ENCODE peak calls at places on chromosomes 3 and 15, in ten cellular contexts. I, H, Z, Q, S, O, R, Y, E and N are unnamed samples. For H3K4me1 and H3K36me3, the result is how much of the 10 kb centered on the place peaks cover.

GRCh38 chr3:31406901-31407300 is 125.8 kb upstream of the STT3B start:
- DNase-seq in Z (no peak), H (no peak), Q (no peak), S (no peak), Y (no peak), R (no peak), I (no peak), E (no peak), O (no peak), N (no peak)

GRCh38 chr15:101035611-101036010 is 116.5 kb downstream of the LRRK1 start:
- DNase-seq in Z (no peak), R (no peak), E (no peak), Y (no peak), Q (no peak), S (no peak), O (no peak), H (no peak), I (no peak), N (no peak)

GRCh38 chr3:47781326-47781684 is 388 bp downstream of the SMARCC1 start:
- DNase-seq in Z (peak), E (peak), R (peak), Y (peak), O (peak), H (peak), I (peak), Q (no peak), S (peak), N (peak)

GRCh38 chr3:102074951-102075350 is 225.6 kb downstream of the NFKBIZ start:
- DNase-seq in H (no peak), Q (no peak), Z (no peak), S (no peak), O (no peak), I (no peak), Y (no peak), R (no peak), E (no peak), N (no peak)

GRCh38 chr3:151320131-151320530 is 3.5 kb upstream of the GPR87 start:
- DNase-seq in Y (no peak), I (no peak), O (no peak), Z (no peak), R (no peak), Q (no peak), H (no peak), E (no peak), S (no peak), N (no peak)

GRCh38 chr3:189862385-189863023 is 231.3 kb downstream of the TP63 start:
- DNase-seq in E (no peak), S (no peak), Y (no peak), O (no peak), R (no peak), H (no peak), Q (no peak), Z (no peak), I (no peak), N (no peak)

GRCh38 chr3:196868297-196868661 is 559 bp downstream of the SENP5 start:
- DNase-seq in E (peak), Q (peak), Y (peak), S (peak), H (peak), Z (peak), R (no peak), O (peak), I (no peak), N (no peak)

GRCh38 chr3:65924762-65925161 is 114.0 kb downstream of the MAGI1 start:
- DNase-seq in H (no peak), Y (no peak), Q (no peak), O (no peak), E (no peak), S (no peak), I (no peak), Z (no peak), R (no peak), N (no peak)

GRCh38 chr15:98034731-98035130 is 74.2 kb downstream of the ARRDC4 start:
- DNase-seq in Q (no peak), O (no peak), Z (no peak), R (no peak), H (no peak), I (no peak), S (no peak), Y (no peak), E (no peak), N (no peak)

GRCh38 chr3:182596673-182597410 is 196.5 kb upstream of the ATP11B start:
- DNase-seq in Z (no peak), E (no peak), I (no peak), Y (no peak), R (no peak), O (no peak), H (no peak), Q (no peak), S (no peak), N (no peak)

GRCh38 chr3:177237206-177237605 is 39.9 kb upstream of the TBL1XR1 start:
- DNase-seq in Q (peak), I (no peak), S (peak), E (peak), Y (no peak), H (no peak), Z (no peak), O (no peak), R (no peak), N (no peak)

GRCh38 chr3:195900426-195901355 is 7.7 kb downstream of the TNK2 start:
- DNase-seq in Y (peak), Q (peak), R (peak), O (peak), Z (peak), H (no peak), I (no peak), E (peak), S (no peak), N (no peak)

GRCh38 chr3:47421741-47422649 is 41.2 kb downstream of the PTPN23 start:
- DNase-seq in Q (no peak), E (peak), O (peak), R (peak), S (peak), I (no peak), Z (peak), H (no peak), Y (no peak), N (no peak)

GRCh38 chr3:45381168-45381852 is 7.1 kb upstream of the LARS2 start:
- DNase-seq in Q (no peak), Z (peak), R (no peak), I (no peak), O (no peak), E (no peak), S (peak), H (no peak), Y (no peak), N (no peak)

GRCh38 chr3:169607909-169608308 is 55.6 kb downstream of the MECOM start:
- DNase-seq in Z (no peak), Y (no peak), R (no peak), O (no peak), I (no peak), S (no peak), Q (no peak), E (no peak), H (no peak), N (no peak)

GRCh38 chr3:134348524-134348923 is 25.7 kb downstream of the AMOTL2 start:
- DNase-seq in E (no peak), S (no peak), Y (no peak), Z (no peak), O (peak), R (peak), I (no peak), H (no peak), Q (peak), N (no peak)

GRCh38 chr3:1609416-1609815 is 489.2 kb upstream of the CNTN4 start:
- DNase-seq in I (no peak), Q (no peak), O (no peak), Z (no peak), Y (no peak), E (no peak), R (no peak), H (no peak), S (no peak), N (no peak)

GRCh38 chr3:31179768-31180167 is 285.3 kb upstream of the GADL1 start:
- DNase-seq in R (no peak), O (no peak), Q (no peak), I (no peak), Z (no peak), E (no peak), H (no peak), Y (no peak), S (no peak), N (no peak)

GRCh38 chr3:43346990-43347749 is 60.8 kb downstream of the SNRK start:
- DNase-seq in Q (peak), Z (no peak), O (no peak), S (peak), Y (no peak), R (no peak), E (peak), I (no peak), H (peak), N (peak)

GRCh38 chr15:58639992-58640391 is 109.5 kb downstream of the ADAM10 start:
- DNase-seq in O (no peak), Z (no peak), H (no peak), I (no peak), S (no peak), R (no peak), Y (no peak), E (no peak), Q (no peak), N (no peak)

GRCh38 chr3:173553635-173554280 is 156.2 kb downstream of the NLGN1 start:
- DNase-seq in S (peak), E (no peak), Q (peak), O (no peak), H (no peak), I (no peak), R (no peak), Y (peak), Z (peak), N (no peak)

GRCh38 chr3:123870033-123870432 is 14.1 kb downstream of the MYLK start:
- DNase-seq in Z (no peak), H (no peak), R (no peak), I (no peak), Y (no peak), Q (peak), S (no peak), E (no peak), O (peak), N (no peak)

GRCh38 chr3:112984485-112984884 is 6.3 kb upstream of the GTPBP8 start:
- DNase-seq in S (peak), R (no peak), I (no peak), Q (peak), Y (no peak), O (no peak), Z (no peak), E (peak), H (peak), N (peak)

GRCh38 chr3:120928991-120929390 is 21.0 kb downstream of the STXBP5L start:
- DNase-seq in E (no peak), I (no peak), H (no peak), S (no peak), R (no peak), O (no peak), Y (no peak), Q (peak), Z (no peak), N (no peak)

GRCh38 chr3:134197681-134198261 is 52.9 kb downstream of the RYK start:
- DNase-seq in Q (peak), O (no peak), R (no peak), S (peak), Z (peak), I (no peak), H (peak), Y (peak), E (no peak), N (peak)

GRCh38 chr15:50127255-50127777 is 8.3 kb upstream of the ATP8B4 start:
- DNase-seq in R (no peak), S (no peak), E (no peak), Y (no peak), H (no peak), Q (no peak), O (no peak), I (no peak), Z (no peak), N (no peak)

GRCh38 chr3:153967260-153967659 is 153.9 kb upstream of the ARHGEF26 start:
- DNase-seq in R (no peak), I (no peak), Y (no peak), O (no peak), S (no peak), H (no peak), Q (no peak), Z (no peak), E (no peak), N (no peak)

GRCh38 chr3:184737063-184737462 is 25.2 kb upstream of the MAGEF1 start:
- DNase-seq in S (no peak), Q (no peak), Z (no peak), R (no peak), E (peak), Y (no peak), O (no peak), I (no peak), H (no peak), N (no peak)

GRCh38 chr3:13566462-13566748 is 17.5 kb downstream of the FBLN2 start:
- DNase-seq in S (no peak), O (no peak), I (no peak), Q (no peak), H (no peak), R (peak), E (no peak), Y (no peak), Z (no peak), N (no peak)

GRCh38 chr3:13563911-13564310 is 15.0 kb downstream of the FBLN2 start:
- DNase-seq in E (no peak), Y (no peak), H (no peak), Z (no peak), Q (no peak), O (no peak), S (no peak), R (peak), I (no peak), N (no peak)

GRCh38 chr3:13565581-13566461 is 16.9 kb downstream of the FBLN2 start:
- DNase-seq in Y (no peak), H (no peak), S (no peak), R (peak), E (no peak), O (no peak), I (no peak), Z (no peak), Q (no peak), N (no peak)

GRCh38 chr3:13563321-13563720 is 14.4 kb downstream of the FBLN2 start:
- DNase-seq in H (no peak), O (no peak), R (peak), I (no peak), E (no peak), Q (no peak), Z (no peak), S (no peak), Y (no peak), N (no peak)

DNA sequence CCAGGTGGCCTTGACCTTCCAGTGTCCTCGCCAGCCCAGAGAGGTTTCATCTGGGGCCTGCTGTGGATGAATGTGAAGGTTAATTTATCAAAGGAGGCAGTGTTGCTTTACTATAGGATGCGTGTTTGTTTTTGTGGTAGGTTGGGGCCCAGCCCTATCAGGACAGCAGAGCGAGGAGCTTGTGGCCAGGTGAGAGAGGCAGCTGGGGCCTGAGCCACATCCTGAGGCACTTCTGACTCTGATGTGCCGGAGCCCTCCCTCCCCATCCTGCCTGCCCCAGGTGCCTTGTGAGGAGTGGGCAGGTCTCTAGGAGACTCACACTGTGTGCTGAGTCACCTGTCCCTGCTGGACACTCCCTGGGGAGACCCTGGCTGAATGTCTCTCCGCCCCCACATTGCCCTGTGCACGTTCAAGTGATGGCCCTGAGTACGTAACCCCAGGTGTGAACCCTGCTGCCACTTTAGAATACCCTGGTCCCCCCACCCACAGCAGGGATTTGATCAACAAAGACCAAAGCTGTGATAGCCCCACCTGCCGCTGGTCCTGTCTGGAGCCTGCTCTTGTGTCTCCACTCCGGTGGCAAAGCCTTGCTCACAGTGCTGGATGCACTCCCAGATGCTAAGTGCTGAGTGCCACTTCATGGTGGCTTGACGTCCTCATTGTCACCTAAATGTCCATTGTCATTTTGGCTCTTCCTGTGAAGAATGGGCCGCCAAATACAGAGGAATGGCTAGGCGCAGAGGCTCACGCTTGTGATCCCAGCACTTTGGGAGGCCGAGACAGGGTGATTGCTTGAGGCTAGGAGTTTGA is 16.0 kb downstream of the FBLN2 start:
- DNase-seq in H (no peak), S (no peak), Q (no peak), Y (no peak), O (no peak), R (peak), Z (peak), E (no peak), I (no peak), N (no peak)
- H3K4me1 ChIP-seq in H (under half), S (under half), Q (under half), Y (under half), O (under half), R (under half), Z (half or more), E (under half), I (under half), N (under half)

DNA sequence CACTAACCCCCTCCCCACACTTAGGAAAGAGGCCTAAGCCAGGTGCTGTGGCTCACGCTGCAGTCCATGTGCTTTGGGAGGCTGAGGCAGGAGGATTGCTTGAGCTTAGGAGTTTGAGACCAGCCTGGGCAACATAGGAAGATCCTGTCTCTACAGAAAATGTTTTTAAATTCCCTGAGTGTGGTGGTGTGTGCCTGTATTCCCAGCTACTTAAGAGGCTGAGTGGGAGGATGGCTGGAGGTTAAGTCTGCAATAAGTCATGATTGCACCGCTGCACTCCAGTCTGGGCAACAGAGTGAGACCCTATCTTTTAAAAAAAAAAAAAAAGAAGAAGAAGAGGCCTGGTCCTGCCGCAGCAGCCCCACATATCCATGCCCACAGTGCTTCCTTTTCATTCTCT is 27.7 kb upstream of the CLK3 start:
- DNase-seq in I (no peak), Q (no peak), S (no peak), E (no peak), Y (no peak), R (no peak), O (no peak), Z (no peak), H (no peak), N (no peak)
- H3K4me3 ChIP-seq in I (no peak), Q (no peak), S (no peak), E (no peak), Y (no peak), R (no peak), O (no peak), Z (no peak), H (no peak), N (no peak)

DNA sequence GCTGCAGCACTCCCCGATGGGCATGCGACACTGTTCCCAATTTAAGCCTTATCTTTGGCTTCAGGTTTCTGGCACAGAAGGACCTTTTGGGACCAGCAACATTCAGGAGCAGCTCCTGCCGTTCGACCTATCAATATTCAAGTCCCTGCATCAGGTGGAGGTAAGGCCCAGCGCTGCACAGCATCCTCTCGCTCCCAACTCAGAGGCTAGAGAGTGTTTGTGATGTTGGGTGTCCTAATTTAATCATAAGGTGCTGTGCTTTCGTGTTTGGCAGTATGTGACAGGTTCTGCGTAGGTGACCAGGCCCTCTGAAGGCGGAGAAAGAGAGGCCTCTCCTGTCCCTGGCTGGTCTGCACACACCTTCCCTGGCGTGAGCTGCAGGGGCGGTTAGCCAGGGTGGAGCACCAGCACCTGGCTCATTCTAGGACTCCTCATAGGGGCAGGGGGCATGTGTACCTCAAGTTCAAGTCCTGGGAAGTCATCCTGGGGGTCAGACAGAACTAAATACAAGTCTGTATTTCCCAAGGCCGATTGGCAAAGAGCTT is 16.9 kb downstream of the NISCH start:
- DNase-seq in I (no peak), H (no peak), S (no peak), E (no peak), Q (no peak), O (no peak), Y (no peak), Z (no peak), R (no peak), N (no peak)
- H3K36me3 ChIP-seq in I (under half), H (half or more), S (under half), E (under half), Q (under half), O (under half), Y (half or more), Z (half or more), R (half or more), N (half or more)

GRCh38 chr15:38882226-38882625 is 317.6 kb upstream of the RASGRP1 start:
- DNase-seq in E (no peak), H (no peak), Y (no peak), I (no peak), S (no peak), Q (no peak), Z (no peak), O (no peak), R (no peak), N (no peak)
- H3K4me1 ChIP-seq in E (under half), H (under half), Y (under half), I (under half), S (under half), Q (under half), Z (under half), O (under half), R (under half), N (under half)

GRCh38 chr15:64701051-64701450 is 74.3 kb downstream of the RBPMS2 start:
- DNase-seq in Y (no peak), Q (no peak), H (no peak), R (no peak), O (no peak), S (no peak), Z (no peak), I (no peak), E (no peak), N (no peak)
- H3K4me3 ChIP-seq in Y (peak), Q (peak), H (no peak), R (peak), O (no peak), S (no peak), Z (peak), I (peak), E (peak), N (no peak)

DNA sequence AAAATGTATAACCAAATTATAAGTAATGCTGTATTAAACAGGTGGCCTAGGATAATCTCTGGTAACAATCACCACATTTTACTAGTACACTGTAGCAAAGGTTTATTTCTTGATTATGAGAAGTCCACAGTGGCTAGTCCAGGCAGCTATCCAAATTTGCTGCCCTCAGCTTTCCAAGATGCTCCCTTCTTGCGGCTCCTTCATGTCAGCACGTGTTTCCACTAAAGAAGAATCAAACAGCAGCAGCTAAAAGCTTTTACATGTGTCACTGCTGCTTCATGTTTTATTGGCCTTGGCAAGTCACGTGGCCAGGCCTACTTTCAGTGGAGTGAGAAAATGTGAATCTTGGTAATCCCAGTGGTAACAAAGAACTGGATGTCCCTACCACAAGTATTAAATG is 5.6 kb upstream of the RBMS3 start:
- DNase-seq in Z (peak), R (no peak), S (peak), E (no peak), I (peak), O (no peak), H (no peak), Q (peak), Y (no peak), N (no peak)
- H3K36me3 ChIP-seq in Z (under half), R (under half), S (under half), E (under half), I (under half), O (under half), H (under half), Q (under half), Y (under half), N (under half)

GRCh38 chr15:57380854-57381253 is 4.5 kb downstream of the CGNL1 start:
- DNase-seq in Q (no peak), H (no peak), S (no peak), E (no peak), Y (no peak), I (no peak), O (no peak), R (no peak), Z (no peak), N (no peak)
- H3K4me1 ChIP-seq in Q (under half), H (under half), S (under half), E (under half), Y (under half), I (under half), O (under half), R (under half), Z (half or more), N (under half)